ENCODE peak calls at places on chromosomes 2 and 18, in nine cellular contexts. O is ovary; Q is body of pancreas; P is retina; K is M059J; C is upper lobe of right lung; E is CD4-positive, alpha-beta T cell; Y is T-helper 2 cell; R is DMS153. H is an unnamed sample.

GRCh38 chr18:62525611-62526010 is 2.8 kb downstream of the ZCCHC2 start:
- DNase-seq in O (no peak), Q (no peak), P (peak), K (no peak), C (no peak), E (no peak), Y (no peak), R (no peak), H (peak)

GRCh38 chr2:201933792-201934229 is 99.8 kb upstream of the FZD7 start:
- DNase-seq in O (no peak), Q (no peak), P (peak), K (peak), C (no peak), E (no peak), Y (no peak), R (no peak), H (no peak)

GRCh38 chr18:2826581-2826980 is 20.2 kb upstream of the EMILIN2 start:
- DNase-seq in O (peak), Q (no peak), P (no peak), K (no peak), C (no peak), E (no peak), Y (no peak), R (no peak), H (no peak)

GRCh38 chr2:153940511-153940910 is 68.8 kb downstream of the GALNT13 start:
- DNase-seq in O (no peak), Q (no peak), P (no peak), K (peak), C (no peak), E (no peak), Y (no peak), R (no peak), H (no peak)

GRCh38 chr2:240875228-240876034 is 6.8 kb downstream of the AGXT start:
- DNase-seq in O (no peak), Q (no peak), P (no peak), K (no peak), C (peak), E (no peak), Y (no peak), R (no peak), H (no peak)

GRCh38 chr2:121094845-121095244 is 190.2 kb downstream of the TFCP2L1 start:
- DNase-seq in O (no peak), Q (no peak), P (no peak), K (no peak), C (no peak), E (no peak), Y (no peak), R (no peak), H (no peak)

GRCh38 chr2:153059338-153060052 is 341.1 kb downstream of the ARL6IP6 start:
- DNase-seq in O (no peak), Q (no peak), P (no peak), K (peak), C (no peak), E (no peak), Y (no peak), R (peak), H (peak)

GRCh38 chr2:106638043-106638442 is 150.9 kb downstream of the CD8B2 start:
- DNase-seq in O (no peak), Q (no peak), P (no peak), K (peak), C (no peak), E (no peak), Y (no peak), R (peak), H (peak)

GRCh38 chr2:212595036-212595654 is 56.5 kb upstream of the ERBB4 start:
- DNase-seq in O (no peak), Q (no peak), P (no peak), K (peak), C (no peak), E (no peak), Y (no peak), R (peak), H (no peak)

GRCh38 chr2:98730053-98730850 is 680 bp downstream of the MGAT4A start:
- DNase-seq in O (peak), Q (peak), P (peak), K (no peak), C (peak), E (peak), Y (peak), R (peak), H (peak)

GRCh38 chr2:119315241-119315925 is 51.3 kb downstream of the C2orf76 start:
- DNase-seq in O (no peak), Q (no peak), P (no peak), K (no peak), C (no peak), E (no peak), Y (no peak), R (no peak), H (no peak)

GRCh38 chr2:95728878-95729511 is 137.2 kb downstream of the TRIM43 start:
- DNase-seq in O (peak), Q (peak), P (peak), K (peak), C (no peak), E (no peak), Y (no peak), R (peak), H (peak)